ENCODE peak calls at places on chromosome 17, in six cellular contexts. I, S, G, L, T and D are unnamed samples.

GRCh38 chr17:19672009-19672837 is 23.7 kb downstream of the ALDH3A2 start:
- DNase-seq in I (no peak), S (no peak), G (no peak), L (peak), T (no peak), D (no peak)

GRCh38 chr17:6677158-6677831 is 25.7 kb downstream of the C17orf100 start:
- DNase-seq in I (no peak), S (no peak), G (no peak), L (no peak), T (no peak), D (peak)

GRCh38 chr17:37055511-37055910 is 106.8 kb downstream of the AATF start:
- DNase-seq in I (no peak), S (no peak), G (no peak), L (no peak), T (no peak), D (no peak)

GRCh38 chr17:43175213-43176118 is 4.5 kb downstream of the NBR1 start:
- DNase-seq in I (no peak), S (no peak), G (no peak), L (peak), T (no peak), D (no peak)

GRCh38 chr17:40307691-40308289 is 1.2 kb upstream of the RARA start:
- DNase-seq in I (no peak), S (no peak), G (no peak), L (no peak), T (peak), D (peak)

GRCh38 chr17:82751571-82752370 is at the start of gene TBCD:
- DNase-seq in I (peak), S (peak), G (peak), L (peak), T (peak), D (peak)

GRCh38 chr17:10798332-10798749 is 5.6 kb downstream of the TMEM238L start:
- DNase-seq in I (no peak), S (no peak), G (no peak), L (no peak), T (no peak), D (peak)

GRCh38 chr17:35416659-35417058 is 15.6 kb downstream of the SLFN12 start:
- DNase-seq in I (no peak), S (no peak), G (no peak), L (no peak), T (no peak), D (no peak)

GRCh38 chr17:14374268-14374667 is 73.4 kb downstream of the HS3ST3B1 start:
- DNase-seq in I (no peak), S (no peak), G (no peak), L (no peak), T (no peak), D (no peak)

GRCh38 chr17:67007266-67007665 is 37.1 kb upstream of the CACNG1 start:
- DNase-seq in I (no peak), S (no peak), G (no peak), L (no peak), T (no peak), D (no peak)

GRCh38 chr17:33667052-33667509 is 374.0 kb upstream of the ASIC2 start:
- DNase-seq in I (no peak), S (no peak), G (no peak), L (no peak), T (no peak), D (no peak)

GRCh38 chr17:47335101-47335936 is 11.6 kb downstream of the EFCAB13 start:
- DNase-seq in I (no peak), S (no peak), G (no peak), L (no peak), T (no peak), D (peak)

GRCh38 chr17:68355093-68355492 is 63.8 kb downstream of the ARSG start:
- DNase-seq in I (no peak), S (no peak), G (no peak), L (peak), T (no peak), D (no peak)

GRCh38 chr17:31726980-31727427 is 132.0 kb downstream of the COPRS start:
- DNase-seq in I (no peak), S (no peak), G (no peak), L (no peak), T (no peak), D (no peak)

GRCh38 chr17:61309857-61310256 is 89.8 kb upstream of the TBX2 start:
- DNase-seq in I (no peak), S (no peak), G (no peak), L (peak), T (no peak), D (peak)

GRCh38 chr17:45814622-45815606 is 29.8 kb upstream of the SPPL2C start:
- DNase-seq in I (no peak), S (no peak), G (no peak), L (no peak), T (no peak), D (no peak)

GRCh38 chr17:45809484-45809883 is 25.4 kb downstream of the CRHR1 start:
- DNase-seq in I (no peak), S (no peak), G (no peak), L (no peak), T (no peak), D (no peak)

GRCh38 chr17:45808845-45809244 is 24.7 kb downstream of the CRHR1 start:
- DNase-seq in I (no peak), S (no peak), G (no peak), L (no peak), T (no peak), D (no peak)

GRCh38 chr17:45813051-45813731 is 29.1 kb downstream of the CRHR1 start:
- DNase-seq in I (no peak), S (no peak), G (no peak), L (no peak), T (no peak), D (peak)

GRCh38 chr17:45812102-45812501 is 28.0 kb downstream of the CRHR1 start:
- DNase-seq in I (no peak), S (no peak), G (no peak), L (peak), T (no peak), D (no peak)
- TF ChIP-seq CTCF in I (no peak), S (no peak), G (no peak), L (no peak), T (no peak), D (no peak)

GRCh38 chr17:17570207-17570797 is 21.2 kb downstream of the PEMT start:
- DNase-seq in I (peak), S (no peak), G (no peak), L (peak), T (no peak), D (peak)
- TF ChIP-seq CTCF in I (no peak), S (no peak), G (peak), L (peak), T (peak), D (peak)

GRCh38 chr17:45662432-45662831 is 121.7 kb upstream of the CRHR1 start:
- DNase-seq in I (no peak), S (no peak), G (no peak), L (no peak), T (no peak), D (no peak)
- TF ChIP-seq CTCF in I (no peak), S (no peak), G (no peak), L (no peak), T (no peak), D (no peak)

GRCh38 chr17:63916566-63917185 is 2.0 kb downstream of the GH1 start:
- DNase-seq in I (no peak), S (no peak), G (no peak), L (no peak), T (no peak), D (no peak)

GRCh38 chr17:63917646-63918045 is 993 bp downstream of the GH1 start:
- DNase-seq in I (no peak), S (no peak), G (no peak), L (no peak), T (peak), D (no peak)

GRCh38 chr17:63918305-63918704 is 334 bp downstream of the GH1 start:
- DNase-seq in I (no peak), S (no peak), G (no peak), L (no peak), T (no peak), D (no peak)

GRCh38 chr17:63914471-63914870 is 3.4 kb upstream of the CSHL1 start:
- DNase-seq in I (no peak), S (no peak), G (no peak), L (no peak), T (no peak), D (no peak)

GRCh38 chr17:63919311-63919723 is 678 bp upstream of the GH1 start:
- DNase-seq in I (peak), S (peak), G (no peak), L (peak), T (no peak), D (peak)
- TF ChIP-seq CTCF in I (peak), S (peak), G (peak), L (peak), T (peak), D (peak)

GRCh38 chr17:16919663-16920627 is 52.0 kb downstream of the TNFRSF13B start:
- DNase-seq in I (no peak), S (no peak), G (no peak), L (no peak), T (peak), D (no peak)
- TF ChIP-seq CTCF in I (no peak), S (no peak), G (no peak), L (no peak), T (no peak), D (no peak)

GRCh38 chr17:57628421-57628820 is 116.7 kb downstream of the CCDC182 start:
- DNase-seq in I (no peak), S (no peak), G (no peak), L (no peak), T (no peak), D (no peak)

GRCh38 chr17:57629470-57629869 is 115.6 kb downstream of the CCDC182 start:
- DNase-seq in I (no peak), S (no peak), G (no peak), L (no peak), T (no peak), D (no peak)

GRCh38 chr17:57625957-57626356 is 119.1 kb downstream of the CCDC182 start:
- DNase-seq in I (no peak), S (no peak), G (no peak), L (no peak), T (no peak), D (no peak)

GRCh38 chr17:57626520-57627210 is 118.4 kb downstream of the CCDC182 start:
- DNase-seq in I (no peak), S (no peak), G (no peak), L (no peak), T (no peak), D (no peak)

GRCh38 chr17:57627591-57627990 is 117.5 kb downstream of the CCDC182 start:
- DNase-seq in I (no peak), S (no peak), G (no peak), L (no peak), T (no peak), D (no peak)
- TF ChIP-seq CTCF in I (no peak), S (no peak), G (no peak), L (no peak), T (no peak), D (no peak)

GRCh38 chr17:74008196-74008595 is 195.3 kb upstream of the RPL38 start:
- DNase-seq in I (no peak), S (no peak), G (no peak), L (no peak), T (no peak), D (no peak)
- TF ChIP-seq CTCF in I (no peak), S (peak), G (no peak), L (no peak), T (peak), D (peak)

GRCh38 chr17:2724783-2725164 is 13.2 kb upstream of the CLUH start:
- DNase-seq in I (peak), S (no peak), G (no peak), L (no peak), T (no peak), D (peak)
- TF ChIP-seq CTCF in I (no peak), S (no peak), G (no peak), L (no peak), T (peak), D (peak)

GRCh38 chr17:27868565-27868964 is 24.6 kb downstream of the LYRM9 start:
- DNase-seq in I (no peak), S (no peak), G (no peak), L (no peak), T (no peak), D (no peak)
- TF ChIP-seq CTCF in I (no peak), S (no peak), G (no peak), L (no peak), T (no peak), D (no peak)